ENCODE peak calls at places on chromosome 12, in five cellular contexts. T is fibroblast of lung, G is HepG2, U is HCT116, N is keratinocyte. M is an unnamed sample. For H3K9me3, the result is how much of the 10 kb centered on the place peaks cover.

GRCh38 chr12:43288666-43289065 is 263.3 kb downstream of the ADAMTS20 start:
- DNase-seq in N (no peak), U (no peak), G (no peak), T (no peak), M (no peak)

GRCh38 chr12:109875572-109876131 is 4.7 kb downstream of the GLTP start:
- DNase-seq in T (no peak), N (no peak), G (no peak), U (no peak), M (no peak)

GRCh38 chr12:129190827-129191226 is 337.5 kb downstream of the GLT1D1 start:
- DNase-seq in U (no peak), G (no peak), N (no peak), T (no peak), M (no peak)

GRCh38 chr12:3014641-3015040 is 55.4 kb downstream of the TEAD4 start:
- DNase-seq in U (no peak), G (no peak), T (no peak), N (no peak), M (no peak)

GRCh38 chr12:103519632-103520031 is 23.9 kb upstream of the C12orf42 start:
- DNase-seq in G (no peak), U (no peak), T (no peak), N (no peak), M (no peak)

GRCh38 chr12:16492240-16492639 is 113.7 kb downstream of the LMO3 start:
- DNase-seq in U (no peak), T (no peak), G (no peak), N (no peak), M (no peak)

GRCh38 chr12:12357697-12358476 is 1.0 kb downstream of the BORCS5 start:
- DNase-seq in N (no peak), U (no peak), G (no peak), T (no peak), M (peak)

GRCh38 chr12:79274571-79275064 is 410.0 kb downstream of the SYT1 start:
- DNase-seq in T (no peak), N (no peak), U (no peak), G (no peak), M (no peak)

GRCh38 chr12:45893240-45893639 is 97.1 kb downstream of the SCAF11 start:
- DNase-seq in U (peak), G (peak), N (no peak), T (peak), M (no peak)

GRCh38 chr12:23626791-23627190 is 322.7 kb downstream of the SOX5 start:
- DNase-seq in G (no peak), N (no peak), U (no peak), T (no peak), M (no peak)

GRCh38 chr12:55728932-55729591 is at the start of gene CD63:
- DNase-seq in G (peak), T (peak), U (no peak), N (peak), M (peak)

GRCh38 chr12:104457746-104458644 is 1.2 kb downstream of the CHST11 start:
- DNase-seq in T (no peak), G (no peak), N (no peak), U (no peak), M (peak)

GRCh38 chr12:93223440-93224426 is 154.0 kb upstream of the NUDT4 start:
- DNase-seq in U (no peak), G (no peak), T (peak), N (no peak), M (no peak)

GRCh38 chr12:127767631-127768030 is 499.3 kb upstream of the TMEM132C start:
- DNase-seq in G (no peak), T (no peak), N (no peak), U (no peak), M (no peak)

GRCh38 chr12:116532986-116533342 is 26.2 kb upstream of the MAP1LC3B2 start:
- DNase-seq in N (no peak), U (no peak), T (no peak), G (no peak), M (no peak)

GRCh38 chr12:94074970-94075695 is 73.2 kb upstream of the PLXNC1 start:
- DNase-seq in N (no peak), T (peak), U (peak), G (peak), M (peak)

GRCh38 chr12:84912191-84913142 is at the start of gene SLC6A15:
- DNase-seq in G (no peak), U (no peak), N (no peak), T (peak), M (no peak)

GRCh38 chr12:24922109-24922508 is 26.8 kb downstream of the BCAT1 start:
- DNase-seq in N (no peak), T (no peak), G (no peak), U (no peak), M (no peak)

GRCh38 chr12:12364787-12365441 is 8.0 kb downstream of the BORCS5 start:
- DNase-seq in U (no peak), G (no peak), T (no peak), N (no peak), M (no peak)

GRCh38 chr12:124938606-124939427 is 24.4 kb upstream of the UBC start:
- DNase-seq in G (peak), T (peak), N (no peak), U (peak), M (peak)

GRCh38 chr12:122097641-122098364 is 19.2 kb downstream of the MLXIP start:
- DNase-seq in N (no peak), G (peak), U (no peak), T (peak), M (no peak)

GRCh38 chr12:109358154-109358869 is 10.6 kb downstream of the MYO1H start:
- DNase-seq in U (no peak), G (no peak), T (peak), N (no peak), M (no peak)

GRCh38 chr12:91695964-91696363 is 449.7 kb downstream of the BTG1 start:
- DNase-seq in N (no peak), G (no peak), T (no peak), U (no peak), M (no peak)

GRCh38 chr12:96368233-96368632 is 32.0 kb downstream of the CDK17 start:
- DNase-seq in G (no peak), T (peak), U (no peak), N (no peak), M (no peak)

GRCh38 chr12:123232472-123232806 is 502 bp downstream of the MPHOSPH9 start:
- DNase-seq in T (no peak), N (no peak), G (no peak), U (peak), M (no peak)

GRCh38 chr12:110301065-110301806 is 20.2 kb downstream of the ATP2A2 start:
- DNase-seq in G (no peak), N (no peak), T (no peak), U (no peak), M (no peak)

GRCh38 chr12:12405882-12406281 is 49.0 kb downstream of the BORCS5 start:
- DNase-seq in G (peak), N (no peak), T (no peak), U (no peak), M (no peak)

GRCh38 chr12:4261655-4262054 is 11.9 kb upstream of the CCND2 start:
- DNase-seq in T (no peak), N (no peak), U (no peak), G (no peak), M (no peak)

GRCh38 chr12:109304485-109304884 is 4.6 kb downstream of the FOXN4 start:
- DNase-seq in G (no peak), N (no peak), T (no peak), U (no peak), M (no peak)

GRCh38 chr12:105084251-105085250 is at the start of gene ALDH1L2:
- DNase-seq in G (peak), N (no peak), T (peak), U (peak), M (no peak)

GRCh38 chr12:99596762-99597161 is 50.8 kb upstream of the GARIN6 start:
- DNase-seq in T (no peak), N (no peak), U (no peak), G (no peak), M (no peak)

GRCh38 chr12:99600388-99600787 is 47.2 kb upstream of the GARIN6 start:
- DNase-seq in N (no peak), T (no peak), G (no peak), U (no peak), M (no peak)

DNA sequence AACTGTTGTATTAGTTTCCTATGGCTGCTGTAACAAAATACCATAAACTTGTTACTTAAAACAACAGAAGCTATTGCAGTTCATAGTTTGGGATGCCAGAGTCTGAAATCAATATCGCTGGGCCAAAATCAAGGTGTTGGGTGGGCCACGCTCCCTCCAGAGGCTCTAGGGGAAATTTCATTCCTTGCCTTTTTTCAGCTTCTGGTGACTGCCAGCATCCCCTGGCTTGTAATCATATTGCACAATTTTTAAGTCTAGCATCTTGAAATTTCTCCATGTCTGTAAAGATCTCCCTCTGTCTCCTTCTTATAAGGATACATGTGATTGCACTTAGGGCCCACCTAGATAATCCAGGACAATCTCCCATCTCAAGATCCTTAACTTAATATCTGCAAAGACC is 48.8 kb upstream of the GARIN6 start:
- DNase-seq in N (no peak), G (no peak), U (no peak), T (no peak), M (no peak)
- H3K9me3 ChIP-seq in N (under half), G (under half), U (under half), T (under half), M (under half)

GRCh38 chr12:53770281-53770680 is 18.5 kb upstream of the CISTR start:
- DNase-seq in U (peak), N (peak), G (no peak), T (peak), M (no peak)
- TF ChIP-seq EZH2 in U (no peak), N (no peak), G (no peak), T (no peak), M (no peak)

DNA sequence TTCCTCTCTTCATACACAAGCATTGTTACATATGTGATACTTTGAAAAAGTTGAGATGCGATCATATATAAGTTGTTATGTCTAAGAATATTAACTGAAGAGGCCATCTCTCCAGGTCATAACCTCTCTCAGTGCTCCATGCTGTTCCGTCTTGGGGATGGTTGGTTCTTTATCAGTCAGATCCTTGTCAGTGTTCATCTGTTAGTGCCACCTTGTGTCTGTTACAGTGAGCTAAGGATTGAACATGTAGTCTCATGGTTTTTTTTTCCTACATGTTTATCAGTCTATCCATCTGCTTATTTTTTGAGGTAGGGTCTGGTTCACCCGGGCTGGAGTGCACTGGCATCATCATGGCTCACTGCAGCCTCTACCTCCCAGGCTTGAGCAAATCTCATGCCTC is 30.5 kb downstream of the EP400 start:
- DNase-seq in N (no peak), T (peak), U (no peak), G (no peak), M (no peak)
- TF ChIP-seq CTCF in N (no peak), T (no peak), U (no peak), G (peak), M (peak)

DNA sequence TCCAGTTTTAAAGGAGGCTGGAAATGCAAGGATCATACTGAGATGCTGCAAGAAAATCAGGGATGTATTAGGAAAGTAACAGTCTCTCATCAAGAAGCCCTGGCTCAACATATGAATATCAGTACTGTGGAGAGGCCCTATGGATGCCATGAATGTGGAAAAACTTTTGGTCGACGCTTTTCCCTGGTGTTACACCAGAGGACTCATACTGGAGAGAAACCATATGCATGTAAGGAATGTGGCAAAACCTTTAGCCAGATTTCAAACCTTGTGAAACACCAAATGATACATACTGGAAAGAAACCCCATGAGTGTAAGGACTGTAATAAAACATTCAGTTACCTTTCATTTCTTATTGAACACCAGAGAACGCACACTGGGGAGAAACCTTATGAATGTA is 24.5 kb downstream of the ZNF891 start:
- DNase-seq in U (no peak), G (no peak), T (peak), N (no peak), M (no peak)
- H3K9me3 ChIP-seq in U (under half), G (half or more), T (under half), N (under half), M (half or more)

GRCh38 chr12:50057896-50058670 is 687 bp downstream of the ASIC1 start:
- DNase-seq in U (no peak), G (no peak), N (no peak), T (no peak), M (no peak)

GRCh38 chr12:50057000-50057841 is at the start of gene ASIC1:
- DNase-seq in U (peak), T (peak), G (no peak), N (peak), M (peak)

GRCh38 chr12:50056629-50056976 is 793 bp upstream of the ASIC1 start:
- DNase-seq in T (no peak), N (no peak), G (no peak), U (no peak), M (no peak)

GRCh38 chr12:50053583-50053982 is 3.8 kb upstream of the ASIC1 start:
- DNase-seq in N (no peak), U (no peak), G (no peak), T (no peak), M (no peak)

GRCh38 chr12:50055831-50056628 is 1.4 kb upstream of the ASIC1 start:
- DNase-seq in N (no peak), U (peak), T (peak), G (peak), M (peak)
- TF ChIP-seq EZH2 in N (no peak), U (no peak), T (no peak), G (no peak), M (no peak)

GRCh38 chr12:74849801-74850200 is 312.2 kb downstream of the ATXN7L3B start:
- DNase-seq in G (no peak), U (no peak), N (no peak), T (no peak), M (no peak)
- TF ChIP-seq CTCF in G (no peak), U (peak), N (no peak), T (no peak), M (no peak)

GRCh38 chr12:34342048-34342447 is 319.8 kb downstream of the ALG10 start:
- DNase-seq in T (no peak), G (no peak), N (no peak), U (no peak), M (no peak)
- H3K9me3 ChIP-seq in T (under half), G (under half), N (under half), U (under half), M (half or more)

GRCh38 chr12:52011602-52012214 is 5.0 kb downstream of the TAMALIN start:
- DNase-seq in N (no peak), G (peak), T (no peak), U (no peak), M (no peak)

GRCh38 chr12:52010692-52011601 is 4.2 kb downstream of the TAMALIN start:
- DNase-seq in T (no peak), U (no peak), N (no peak), G (peak), M (no peak)

GRCh38 chr12:52014567-52015392 is 8.0 kb downstream of the TAMALIN start:
- DNase-seq in U (no peak), G (no peak), N (no peak), T (no peak), M (no peak)

GRCh38 chr12:52015393-52016081 is 8.8 kb downstream of the TAMALIN start:
- DNase-seq in N (no peak), T (no peak), U (no peak), G (no peak), M (peak)

GRCh38 chr12:52013626-52014310 is 7.0 kb downstream of the TAMALIN start:
- DNase-seq in G (no peak), N (no peak), U (no peak), T (no peak), M (no peak)
- TF ChIP-seq EZH2 in G (no peak), N (no peak), U (no peak), T (no peak), M (no peak)

DNA sequence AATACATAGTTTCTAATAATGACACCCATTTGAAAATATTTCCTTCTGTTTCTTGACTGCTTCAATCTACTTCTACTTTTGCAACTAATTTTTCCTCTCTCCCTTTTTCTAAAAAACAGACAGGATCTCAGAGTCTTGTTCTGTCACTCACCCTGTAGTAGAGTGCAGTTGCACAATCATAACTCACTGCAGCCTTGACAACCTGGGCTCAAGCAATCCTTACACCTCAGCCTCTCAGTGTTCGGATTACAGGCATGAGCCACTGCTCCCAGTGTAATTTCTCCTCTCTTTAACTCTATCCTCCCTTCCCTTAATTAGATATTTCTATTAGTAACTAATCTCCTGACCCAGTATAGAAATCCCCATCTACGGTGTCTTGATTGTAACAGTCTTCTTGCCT is 45.4 kb downstream of the SENP1 start:
- DNase-seq in G (no peak), U (no peak), T (no peak), N (no peak), M (no peak)
- TF ChIP-seq CTCF in G (no peak), U (no peak), T (no peak), N (no peak), M (no peak)

GRCh38 chr12:130480887-130481286 is 143.2 kb downstream of the PIWIL1 start:
- DNase-seq in G (no peak), N (no peak), T (no peak), U (no peak), M (no peak)
- H3K9me3 ChIP-seq in G (under half), N (under half), T (under half), U (under half), M (under half)